ENCODE peak calls at places on chromosomes 2 and 18, in five cellular contexts. Y is naive thymus-derived CD4-positive, alpha-beta T cell; A is upper lobe of right lung; H is body of pancreas; Z is SJSA1. P is an unnamed sample. For H3K4me1, the result is how much of the 10 kb centered on the place peaks cover.

GRCh38 chr2:46471-47345 is at the start of gene FAM110C:
- DNase-seq in Y (peak), A (peak), H (peak), Z (no peak), P (no peak)

GRCh38 chr2:27990030-27990590 is 99.6 kb downstream of the BABAM2 start:
- DNase-seq in Y (no peak), A (no peak), H (no peak), Z (no peak), P (no peak)

GRCh38 chr18:54812885-54813284 is 15.4 kb upstream of the RAB27B start:
- DNase-seq in Y (no peak), A (no peak), H (no peak), Z (no peak), P (no peak)

GRCh38 chr18:74635202-74635969 is 37.7 kb downstream of the ZNF407 start:
- DNase-seq in Y (no peak), A (no peak), H (peak), Z (no peak), P (no peak)

GRCh38 chr2:18219676-18220075 is 340.8 kb downstream of the RDH14 start:
- DNase-seq in Y (no peak), A (no peak), H (no peak), Z (no peak), P (no peak)

GRCh38 chr2:172404824-172405223 is 22.6 kb upstream of the ITGA6 start:
- DNase-seq in Y (no peak), A (no peak), H (no peak), Z (no peak), P (no peak)

GRCh38 chr2:172734711-172735645 is 667 bp upstream of the RAPGEF4 start:
- DNase-seq in Y (no peak), A (no peak), H (no peak), Z (no peak), P (no peak)

GRCh38 chr18:2978208-2978607 is 34.7 kb downstream of the LPIN2 start:
- DNase-seq in Y (no peak), A (no peak), H (no peak), Z (no peak), P (no peak)

GRCh38 chr18:9348079-9348671 is 13.6 kb downstream of the TWSG1 start:
- DNase-seq in Y (no peak), A (no peak), H (no peak), Z (no peak), P (no peak)

GRCh38 chr2:231662811-231663457 is 45.4 kb upstream of the PTMA start:
- DNase-seq in Y (peak), A (no peak), H (no peak), Z (no peak), P (no peak)

GRCh38 chr2:142065700-142066099 is 65.1 kb downstream of the LRP1B start:
- DNase-seq in Y (no peak), A (no peak), H (no peak), Z (no peak), P (no peak)

GRCh38 chr2:96143848-96144480 is 1.3 kb downstream of the DUSP2 start:
- DNase-seq in Y (peak), A (peak), H (peak), Z (no peak), P (no peak)

GRCh38 chr2:207408086-207408794 is 121.5 kb upstream of the CREB1 start:
- DNase-seq in Y (no peak), A (no peak), H (peak), Z (no peak), P (no peak)

GRCh38 chr2:20222769-20223344 is 2.1 kb downstream of the SDC1 start:
- DNase-seq in Y (no peak), A (peak), H (no peak), Z (no peak), P (no peak)

GRCh38 chr2:152627010-152627957 is 90.0 kb downstream of the PRPF40A start:
- DNase-seq in Y (no peak), A (no peak), H (no peak), Z (no peak), P (no peak)

GRCh38 chr2:224366269-224366668 is 35.6 kb downstream of the FAM124B start:
- DNase-seq in Y (no peak), A (no peak), H (no peak), Z (no peak), P (no peak)

GRCh38 chr18:42545825-42546224 is 569.7 kb downstream of the RIT2 start:
- DNase-seq in Y (no peak), A (no peak), H (no peak), Z (peak), P (no peak)

GRCh38 chr2:241329669-241330615 is 14.2 kb downstream of the SEPTIN2 start:
- DNase-seq in Y (no peak), A (no peak), H (no peak), Z (no peak), P (no peak)

GRCh38 chr2:228048838-228049490 is 132.5 kb downstream of the SPHKAP start:
- DNase-seq in Y (no peak), A (no peak), H (peak), Z (no peak), P (no peak)

GRCh38 chr18:59085797-59086196 is 53.9 kb upstream of the SEC11C start:
- DNase-seq in Y (no peak), A (no peak), H (no peak), Z (no peak), P (no peak)

GRCh38 chr2:28036307-28036706 is 145.8 kb downstream of the BABAM2 start:
- DNase-seq in Y (no peak), A (no peak), H (no peak), Z (no peak), P (no peak)

GRCh38 chr2:163775304-163775703 is 39.5 kb upstream of the FIGN start:
- DNase-seq in Y (no peak), A (no peak), H (no peak), Z (no peak), P (no peak)

GRCh38 chr2:154032220-154032619 is 160.5 kb downstream of the GALNT13 start:
- DNase-seq in Y (no peak), A (no peak), H (no peak), Z (no peak), P (no peak)

GRCh38 chr2:179720173-179720772 is 141.1 kb downstream of the ZNF385B start:
- DNase-seq in Y (no peak), A (no peak), H (no peak), Z (no peak), P (no peak)

GRCh38 chr2:100739735-100740432 is 80.1 kb upstream of the NPAS2 start:
- DNase-seq in Y (no peak), A (no peak), H (no peak), Z (no peak), P (peak)

GRCh38 chr2:95267458-95268207 is 6.6 kb upstream of the PROM2 start:
- DNase-seq in Y (no peak), A (peak), H (peak), Z (peak), P (peak)

GRCh38 chr2:36380624-36381481 is 25.3 kb downstream of the CRIM1 start:
- DNase-seq in Y (no peak), A (peak), H (peak), Z (peak), P (no peak)

GRCh38 chr18:22176622-22177495 is 7.5 kb downstream of the GATA6 start:
- DNase-seq in Y (no peak), A (peak), H (no peak), Z (no peak), P (no peak)

GRCh38 chr2:119338826-119339561 is 27.6 kb downstream of the C2orf76 start:
- DNase-seq in Y (peak), A (peak), H (peak), Z (no peak), P (no peak)

GRCh38 chr2:205568620-205569019 is 113.7 kb upstream of the NRP2 start:
- DNase-seq in Y (no peak), A (no peak), H (no peak), Z (no peak), P (no peak)

GRCh38 chr2:8432712-8433336 is 249.0 kb upstream of the ID2 start:
- DNase-seq in Y (no peak), A (no peak), H (no peak), Z (no peak), P (no peak)

GRCh38 chr18:47953471-47953931 is 23.0 kb upstream of the SMAD2 start:
- DNase-seq in Y (peak), A (no peak), H (peak), Z (no peak), P (no peak)

GRCh38 chr18:51133580-51134160 is 63.8 kb downstream of the MEX3C start:
- DNase-seq in Y (no peak), A (no peak), H (no peak), Z (no peak), P (peak)

GRCh38 chr2:37005118-37005868 is 39.0 kb upstream of the STRN start:
- DNase-seq in Y (peak), A (no peak), H (no peak), Z (no peak), P (no peak)

GRCh38 chr2:169476459-169476858 is 2.8 kb upstream of the BBS5 start:
- DNase-seq in Y (no peak), A (no peak), H (no peak), Z (no peak), P (no peak)

DNA sequence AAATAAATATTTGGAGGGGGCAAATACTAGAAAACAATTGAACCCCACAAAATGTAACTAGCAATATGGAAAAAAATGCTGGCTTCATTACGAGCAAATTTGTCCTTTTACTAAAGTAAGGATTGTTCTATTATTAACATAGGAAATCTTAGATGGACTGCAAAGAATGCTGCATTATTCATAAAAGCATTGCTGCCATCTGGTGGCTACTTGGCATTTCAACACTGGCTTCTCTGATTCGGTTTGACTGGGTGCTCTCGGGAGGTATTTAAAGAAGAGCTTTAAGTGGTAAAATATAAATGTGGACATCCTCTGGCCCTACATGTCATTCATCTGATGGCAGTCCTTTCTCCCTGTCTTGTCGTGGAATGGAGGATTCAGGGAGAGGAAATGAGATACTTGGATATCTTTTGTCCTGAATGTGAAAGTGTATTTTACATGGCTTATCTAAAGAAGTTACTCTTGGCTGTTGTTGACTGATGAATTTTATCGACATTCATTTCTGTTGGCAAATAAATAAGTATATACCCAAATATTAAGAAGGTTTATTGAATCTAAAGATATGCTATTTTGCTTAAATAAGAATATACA is 130.2 kb downstream of the ARHGAP15 start:
- DNase-seq in Y (peak), A (no peak), H (peak), Z (no peak), P (no peak)
- H3K4me3 ChIP-seq in Y (peak), A (no peak), H (no peak), Z (no peak), P (no peak)

GRCh38 chr2:236496311-236496710 is 73.3 kb upstream of the ACKR3 start:
- DNase-seq in Y (no peak), A (no peak), H (no peak), Z (no peak), P (no peak)
- H3K4me1 ChIP-seq in Y (under half), A (under half), H (under half), Z (under half), P (under half)

GRCh38 chr2:127088706-127089105 is 18.2 kb downstream of the BIN1 start:
- DNase-seq in Y (no peak), A (no peak), H (no peak), Z (no peak), P (no peak)

GRCh38 chr2:127085260-127085666 is 21.7 kb downstream of the BIN1 start:
- DNase-seq in Y (peak), A (peak), H (no peak), Z (peak), P (no peak)

GRCh38 chr2:127087780-127088495 is 19.0 kb downstream of the BIN1 start:
- DNase-seq in Y (no peak), A (no peak), H (no peak), Z (no peak), P (no peak)

GRCh38 chr2:127084611-127085031 is 22.3 kb downstream of the BIN1 start:
- DNase-seq in Y (peak), A (no peak), H (no peak), Z (no peak), P (no peak)

DNA sequence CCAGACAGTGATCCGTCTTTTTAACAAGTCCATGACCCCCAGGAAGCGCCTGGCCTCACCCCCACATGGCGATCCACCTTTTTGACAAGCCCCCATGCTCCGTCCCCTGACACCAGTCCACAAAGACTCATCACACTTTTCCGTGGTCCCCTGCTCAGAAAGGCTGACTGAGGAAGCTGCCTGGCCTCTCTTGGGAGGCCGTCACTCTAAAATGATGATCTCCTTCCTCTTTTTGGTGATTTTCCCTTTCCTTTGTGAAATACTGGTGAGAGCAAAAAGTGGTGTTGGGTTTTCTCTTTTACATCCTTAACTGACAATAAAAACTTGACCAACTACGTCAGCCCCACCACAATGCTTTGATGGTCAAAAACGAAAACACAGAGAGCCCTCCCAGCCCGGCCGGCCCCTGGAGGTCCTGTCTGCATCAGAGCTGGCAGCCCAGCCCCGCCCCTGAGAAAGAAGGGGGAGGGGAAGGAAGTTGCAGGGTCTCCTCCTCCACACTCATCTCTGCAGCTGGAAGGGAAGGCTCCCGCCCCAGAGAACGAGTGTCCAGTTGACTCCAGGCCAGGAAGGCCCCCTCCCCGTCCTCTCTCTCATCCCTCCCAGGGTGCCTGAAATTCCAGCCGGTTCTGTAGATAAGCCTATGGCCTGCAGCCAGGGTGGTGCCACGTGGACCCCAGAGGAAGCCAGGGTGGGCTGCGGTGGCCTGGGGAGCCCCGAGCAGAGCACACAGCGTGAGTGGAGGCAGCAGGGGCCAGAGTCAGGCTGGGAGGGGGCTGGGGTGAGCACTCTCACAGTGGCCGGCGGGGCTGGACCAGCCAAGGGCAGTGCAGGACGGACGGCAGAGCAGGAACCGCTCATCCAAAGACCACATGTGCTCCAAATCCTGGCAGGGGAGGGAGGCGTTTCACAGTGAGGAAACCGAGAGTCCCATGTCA is 19.9 kb downstream of the BIN1 start:
- DNase-seq in Y (no peak), A (no peak), H (peak), Z (peak), P (no peak)
- H3K4me3 ChIP-seq in Y (no peak), A (peak), H (no peak), Z (peak), P (peak)

GRCh38 chr2:69618362-69618761 is 25.2 kb downstream of the AAK1 start:
- DNase-seq in Y (no peak), A (no peak), H (no peak), Z (no peak), P (peak)

GRCh38 chr2:69617744-69618143 is 25.8 kb downstream of the AAK1 start:
- DNase-seq in Y (no peak), A (no peak), H (no peak), Z (no peak), P (peak)

GRCh38 chr2:69615969-69616368 is 27.6 kb downstream of the AAK1 start:
- DNase-seq in Y (no peak), A (no peak), H (no peak), Z (no peak), P (no peak)

GRCh38 chr2:69615078-69615630 is 28.4 kb downstream of the AAK1 start:
- DNase-seq in Y (no peak), A (no peak), H (no peak), Z (no peak), P (no peak)

GRCh38 chr2:69616755-69617154 is 26.8 kb downstream of the AAK1 start:
- DNase-seq in Y (no peak), A (no peak), H (no peak), Z (no peak), P (peak)
- H3K4me1 ChIP-seq in Y (half or more), A (under half), H (half or more), Z (under half), P (under half)

GRCh38 chr2:233209117-233209977 is 42.1 kb upstream of the ATG16L1 start:
- DNase-seq in Y (no peak), A (no peak), H (no peak), Z (no peak), P (no peak)
- H3K4me3 ChIP-seq in Y (no peak), A (no peak), H (no peak), Z (no peak), P (no peak)

GRCh38 chr2:160319700-160320099 is 119.6 kb upstream of the ITGB6 start:
- DNase-seq in Y (no peak), A (no peak), H (no peak), Z (no peak), P (no peak)
- H3K4me1 ChIP-seq in Y (under half), A (half or more), H (under half), Z (under half), P (half or more)

DNA sequence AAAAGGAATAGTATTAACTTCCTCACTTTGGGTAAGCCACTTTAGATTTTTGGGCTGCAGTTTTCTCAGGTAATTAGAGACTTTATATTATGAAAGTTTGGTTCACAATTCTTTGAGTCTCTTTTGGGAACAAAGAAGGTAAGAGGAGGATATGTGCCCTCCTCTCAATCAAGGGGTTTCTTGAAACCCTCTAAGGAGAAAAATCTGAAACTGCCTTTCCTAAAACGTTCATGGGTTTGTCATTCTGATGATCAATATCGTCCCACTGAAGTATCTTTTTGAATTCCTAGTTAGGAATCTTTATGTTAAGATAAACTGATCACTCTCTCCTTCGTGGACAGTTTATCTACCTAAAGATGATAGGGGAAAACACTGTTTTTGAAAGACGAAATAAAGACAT is 42.4 kb upstream of the AKAIN1 start:
- DNase-seq in Y (no peak), A (no peak), H (no peak), Z (no peak), P (no peak)
- H3K4me3 ChIP-seq in Y (peak), A (peak), H (no peak), Z (peak), P (peak)

DNA sequence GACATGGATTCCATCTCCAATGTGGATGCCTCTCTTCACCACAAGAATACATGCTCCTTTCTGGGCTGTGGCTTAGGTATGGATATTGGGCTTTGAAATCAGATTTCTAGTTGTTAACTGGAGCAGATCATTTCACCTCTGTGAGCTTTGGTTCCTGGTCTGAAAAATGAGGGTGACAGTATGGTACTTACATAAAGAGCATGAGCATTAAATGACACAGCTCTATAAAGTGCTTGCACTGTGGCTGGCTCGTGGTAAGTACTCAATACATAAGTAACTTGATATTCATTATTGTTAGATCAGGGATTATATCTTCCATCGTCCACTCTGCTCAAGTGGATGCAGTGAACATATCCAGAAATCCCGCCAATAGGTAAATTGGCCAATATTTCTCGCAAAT is 33.4 kb downstream of the ARHGAP25 start:
- DNase-seq in Y (no peak), A (no peak), H (no peak), Z (no peak), P (no peak)
- H3K4me1 ChIP-seq in Y (half or more), A (half or more), H (under half), Z (half or more), P (under half)

GRCh38 chr2:233059547-233059796 is 670 bp upstream of the INPP5D start:
- DNase-seq in Y (no peak), A (no peak), H (no peak), Z (no peak), P (no peak)

GRCh38 chr2:233061007-233061590 is 957 bp downstream of the INPP5D start:
- DNase-seq in Y (no peak), A (peak), H (no peak), Z (no peak), P (no peak)

GRCh38 chr2:233060500-233061006 is 411 bp downstream of the INPP5D start:
- DNase-seq in Y (no peak), A (peak), H (peak), Z (no peak), P (no peak)

GRCh38 chr2:233058717-233059546 is 1.2 kb upstream of the INPP5D start:
- DNase-seq in Y (no peak), A (peak), H (no peak), Z (no peak), P (no peak)

DNA sequence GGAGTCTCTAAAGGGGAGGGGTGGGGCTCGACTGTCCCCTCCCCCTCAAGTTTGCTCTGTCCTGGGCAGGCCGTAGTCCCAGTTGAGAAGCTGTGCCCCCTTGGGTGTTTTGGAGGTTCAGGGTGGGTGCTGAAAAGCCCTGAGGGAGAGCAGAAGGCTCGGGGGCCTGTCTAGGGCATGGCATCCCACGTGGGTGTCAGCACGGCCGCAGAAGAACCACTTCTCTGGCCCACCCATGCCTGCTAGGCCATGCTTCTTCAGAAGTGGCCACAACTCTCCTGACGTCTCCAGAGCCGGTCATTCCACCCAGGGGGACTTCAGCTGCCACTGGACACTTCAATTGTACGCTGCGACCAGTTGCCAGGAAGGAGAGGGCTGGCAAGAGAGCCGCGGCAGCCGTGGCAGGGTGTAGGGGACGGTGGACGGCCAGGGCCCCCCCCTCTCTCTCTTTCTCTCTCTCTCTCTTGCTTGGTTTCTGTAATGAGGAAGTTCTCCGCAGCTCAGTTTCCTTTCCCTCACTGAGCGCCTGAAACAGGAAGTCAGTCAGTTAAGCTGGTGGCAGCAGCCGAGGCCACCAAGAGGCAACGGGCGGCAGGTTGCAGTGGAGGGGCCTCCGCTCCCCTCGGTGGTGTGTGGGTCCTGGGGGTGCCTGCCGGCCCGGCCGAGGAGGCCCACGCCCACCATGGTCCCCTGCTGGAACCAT is at the start of gene INPP5D:
- DNase-seq in Y (peak), A (peak), H (peak), Z (no peak), P (no peak)
- H3K4me3 ChIP-seq in Y (peak), A (peak), H (no peak), Z (no peak), P (peak)